ENCODE peak calls at places on chromosomes 16 and 17, in seven cellular contexts. O is AG04450, F is heart left ventricle, Y is lower lobe of right lung, C is SK-N-SH, D is choroid plexus epithelial cell, V is breast epithelium. P is an unnamed sample.

GRCh38 chr16:80976946-80977345 is 29.7 kb downstream of the CMC2 start:
- DNase-seq in O (no peak), F (no peak), Y (no peak), C (no peak), D (no peak), V (no peak), P (no peak)

GRCh38 chr16:84725481-84726078 is 25.8 kb downstream of the USP10 start:
- DNase-seq in O (no peak), F (no peak), Y (no peak), C (no peak), D (no peak), V (no peak), P (no peak)

GRCh38 chr16:75304521-75305363 is 53.3 kb upstream of the BCAR1 start:
- DNase-seq in O (no peak), F (peak; percentile 44), Y (no peak), C (no peak), D (peak; percentile 94), V (no peak), P (no peak)

GRCh38 chr16:2231016-2231931 is 5.0 kb upstream of the DNASE1L2 start:
- DNase-seq in O (no peak), F (no peak), Y (no peak), C (no peak), D (no peak), V (no peak), P (no peak)

GRCh38 chr16:73735018-73735417 is 561.6 kb upstream of the PSMD7 start:
- DNase-seq in O (peak; percentile 37), F (no peak), Y (no peak), C (no peak), D (peak; percentile 35), V (no peak), P (no peak)

GRCh38 chr16:14249291-14250032 is 178.3 kb downstream of the MRTFB start:
- DNase-seq in O (no peak), F (no peak), Y (no peak), C (peak; percentile 54), D (peak; percentile 66), V (no peak), P (peak; percentile 48)

GRCh38 chr17:38560503-38561318 is 45.0 kb downstream of the SRCIN1 start:
- DNase-seq in O (no peak), F (no peak), Y (no peak), C (no peak), D (peak; percentile 58), V (no peak), P (peak; percentile 11)

GRCh38 chr17:4536259-4536741 is 18.9 kb downstream of the MYBBP1A start:
- DNase-seq in O (no peak), F (no peak), Y (no peak), C (no peak), D (no peak), V (no peak), P (no peak)

DNA sequence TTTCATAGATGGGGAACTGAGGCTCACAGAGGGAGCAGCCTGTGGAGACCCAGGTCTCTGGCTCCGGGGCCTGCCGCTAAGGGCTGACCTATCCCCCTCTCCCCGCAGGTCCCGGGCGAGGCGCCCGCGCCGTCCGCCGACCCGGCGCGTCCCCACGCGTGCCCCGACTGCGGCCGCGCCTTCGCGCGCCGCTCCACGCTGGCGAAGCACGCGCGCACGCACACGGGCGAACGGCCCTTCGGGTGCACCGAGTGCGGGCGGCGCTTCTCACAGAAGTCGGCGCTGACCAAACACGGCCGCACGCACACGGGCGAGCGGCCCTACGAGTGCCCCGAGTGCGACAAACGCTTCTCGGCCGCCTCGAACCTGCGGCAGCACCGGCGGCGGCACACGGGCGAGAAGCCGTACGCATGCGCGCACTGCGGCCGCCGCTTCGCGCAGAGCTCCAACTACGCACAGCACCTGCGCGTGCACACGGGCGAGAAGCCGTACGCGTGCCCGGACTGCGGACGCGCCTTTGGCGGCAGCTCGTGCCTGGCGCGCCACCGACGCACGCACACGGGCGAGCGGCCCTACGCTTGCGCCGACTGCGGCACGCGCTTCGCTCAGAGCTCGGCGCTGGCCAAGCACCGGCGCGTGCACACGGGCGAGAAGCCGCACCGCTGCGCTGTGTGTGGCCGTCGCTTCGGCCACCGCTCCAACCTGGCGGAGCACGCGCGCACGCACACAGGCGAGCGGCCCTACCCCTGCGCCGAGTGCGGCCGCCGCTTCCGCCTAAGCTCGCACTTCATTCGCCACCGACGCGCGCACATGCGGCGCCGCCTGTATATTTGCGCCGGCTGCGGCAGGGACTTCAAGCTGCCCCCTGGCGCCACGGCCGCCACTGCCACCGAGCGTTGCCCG is 10.3 kb downstream of the ZNF771 start:
- DNase-seq in O (peak; percentile 80), F (peak; percentile 86), Y (peak; percentile 94), C (peak; percentile 93), D (peak; percentile 96), V (peak; percentile 75), P (peak; percentile 81)
- TF ChIP-seq CTCF in O (peak; percentile 10), F (peak; percentile 28), Y (peak; percentile 41), C (no peak), D (peak; percentile 12), V (no peak), P (no peak)

DNA sequence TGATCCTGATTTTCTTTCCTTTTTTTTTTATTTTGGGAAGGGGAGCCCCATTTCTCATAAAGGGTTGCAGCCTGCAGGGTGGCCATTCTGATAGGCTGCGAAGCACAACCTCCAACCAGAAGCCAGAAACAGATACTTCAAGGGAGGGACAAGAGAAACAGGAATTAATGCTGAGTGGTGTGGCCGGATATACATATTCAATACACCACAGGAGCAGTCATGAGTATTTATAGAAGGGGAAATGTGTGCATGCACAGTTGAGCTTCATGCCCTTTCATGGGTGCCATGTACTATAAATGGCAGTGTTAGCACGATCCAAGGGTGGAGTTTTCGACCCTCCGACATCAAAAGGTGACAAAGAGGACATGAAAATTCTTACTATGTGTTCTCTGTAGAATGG is 320.8 kb downstream of the CBLN1 start:
- DNase-seq in O (no peak), F (no peak), Y (no peak), C (no peak), D (no peak), V (no peak), P (no peak)
- TF ChIP-seq CTCF in O (no peak), F (no peak), Y (no peak), C (no peak), D (no peak), V (no peak), P (no peak)

DNA sequence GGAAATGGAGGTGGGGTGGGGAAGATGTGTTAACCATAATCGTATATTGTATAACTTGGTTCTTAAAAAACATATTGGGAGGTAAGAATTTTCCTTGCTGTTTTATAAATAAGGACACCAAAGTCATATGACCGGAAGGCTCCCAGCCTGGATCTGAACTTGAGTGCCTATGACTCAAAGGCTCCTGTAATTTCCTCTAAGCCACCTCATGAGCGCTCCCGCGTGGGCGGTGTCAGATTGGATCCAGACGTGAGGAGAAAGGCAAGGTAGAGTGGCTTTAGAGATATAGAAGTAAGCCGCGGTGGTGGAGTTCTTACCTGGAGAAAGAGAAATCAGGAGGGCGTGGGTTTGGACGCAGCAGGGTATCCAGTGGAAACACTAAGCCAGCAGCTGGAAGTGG is 196.2 kb upstream of the NLRP1 start:
- DNase-seq in O (no peak), F (no peak), Y (no peak), C (no peak), D (peak; percentile 78), V (no peak), P (no peak)
- TF ChIP-seq CTCF in O (no peak), F (no peak), Y (no peak), C (no peak), D (peak; percentile 40), V (no peak), P (no peak)

GRCh38 chr17:45236002-45236606 is 14.4 kb downstream of the FMNL1 start:
- DNase-seq in O (no peak), F (no peak), Y (no peak), C (no peak), D (no peak), V (no peak), P (no peak)
- TF ChIP-seq CTCF in O (no peak), F (peak; percentile 18), Y (peak; percentile 17), C (peak; percentile 29), D (no peak), V (no peak), P (peak; percentile 51)

DNA sequence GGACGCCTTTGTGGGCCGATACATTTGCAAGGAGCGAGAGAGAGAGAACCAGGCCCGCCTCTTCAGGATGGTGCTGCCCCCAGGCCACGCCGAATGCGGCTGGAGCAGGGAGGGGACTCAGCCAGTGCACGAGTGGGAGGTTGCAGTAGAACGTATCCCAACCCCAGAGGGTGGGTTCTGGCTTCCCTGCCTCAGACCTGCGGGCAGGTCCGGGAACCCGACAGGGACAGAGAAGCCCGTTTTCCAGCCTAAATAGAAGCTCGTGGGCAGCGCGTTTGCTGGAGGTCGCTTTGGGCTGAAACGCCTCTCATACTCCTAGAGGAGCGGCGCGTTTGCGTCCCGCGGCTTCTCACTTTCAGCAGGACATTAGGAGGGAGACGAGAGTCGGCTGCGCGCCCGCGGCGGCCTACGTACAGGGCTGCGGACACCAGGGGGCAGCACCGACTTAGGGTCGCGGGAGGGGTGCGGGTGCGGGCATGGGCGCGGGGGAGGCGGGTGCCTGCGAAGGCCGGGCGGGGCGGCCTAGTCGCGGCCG is 11.0 kb downstream of the TBX2 start:
- DNase-seq in O (peak; percentile 76), F (peak; percentile 84), Y (peak; percentile 84), C (peak; percentile 90), D (peak; percentile 75), V (peak; percentile 81), P (peak; percentile 68)
- TF ChIP-seq CTCF in O (peak; percentile 66), F (peak; percentile 48), Y (peak; percentile 49), C (peak; percentile 61), D (peak; percentile 62), V (no peak), P (no peak)

DNA sequence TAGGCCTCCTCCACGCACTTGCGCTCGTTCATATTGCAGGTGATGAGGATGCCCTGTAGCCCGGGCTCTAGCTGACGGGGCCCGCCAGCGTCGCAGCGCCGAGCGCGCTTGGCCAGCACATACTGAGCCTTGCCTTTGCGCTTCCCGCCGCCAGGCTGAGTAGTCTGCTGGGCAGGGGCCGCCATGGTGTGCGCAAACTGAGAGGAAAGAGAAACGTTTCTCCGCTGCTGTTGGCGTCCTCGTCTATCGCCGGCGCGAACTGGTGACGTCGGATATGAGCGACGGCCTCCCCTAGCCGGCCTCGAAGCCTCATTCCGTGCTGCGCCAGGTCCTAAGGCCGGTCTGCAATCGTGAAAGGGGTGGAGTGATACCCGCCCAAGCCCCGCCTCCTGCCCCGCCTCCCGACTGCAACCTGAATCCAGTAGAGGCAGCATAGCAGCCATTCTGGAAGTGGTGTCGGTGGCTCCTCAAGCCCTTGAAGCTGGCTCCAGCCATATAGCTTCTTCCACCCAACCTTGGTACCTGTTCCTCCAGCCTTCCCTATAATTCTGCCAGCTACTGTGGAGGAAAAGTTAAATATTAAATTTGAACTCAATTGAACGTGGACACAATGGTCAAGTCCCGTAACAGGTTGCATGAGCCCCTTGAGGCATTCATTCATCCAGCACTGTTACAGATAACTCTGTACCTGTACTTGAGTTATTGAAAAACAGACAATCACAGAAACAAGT is at the start of gene THUMPD1:
- DNase-seq in O (peak; percentile 83), F (peak; percentile 96), Y (peak; percentile 98), C (peak; percentile 94), D (peak; percentile 97), V (peak; percentile 96), P (peak; percentile 97)
- TF ChIP-seq CTCF in O (peak; percentile 15), F (peak; percentile 29), Y (peak; percentile 37), C (peak; percentile 32), D (peak; percentile 35), V (peak; percentile 27), P (no peak)